ENCODE peak calls at places on chromosomes 6 and 20, in eight cellular contexts. One of them, this sample, is unnamed.

GRCh38 chr6:89952361-89952680 is 58.1 kb downstream of the GJA10 start:
- DNase-seq in suprapubic skin: no peak
- DNase-seq in iPS DF 6.9: no peak
- DNase-seq in cardiac muscle cell: no peak
- DNase-seq in neural progenitor cell: no peak
- DNase-seq in Panc1: no peak
- DNase-seq in CD4-positive, alpha-beta T cell: no peak
- DNase-seq in pancreas: no peak
- DNase-seq in this sample: no peak

GRCh38 chr20:31710423-31711250 is 12.0 kb downstream of the BCL2L1 start:
- DNase-seq in suprapubic skin: no peak
- DNase-seq in iPS DF 6.9: no peak
- DNase-seq in cardiac muscle cell: no peak
- DNase-seq in neural progenitor cell: no peak
- DNase-seq in Panc1: no peak
- DNase-seq in CD4-positive, alpha-beta T cell: no peak
- DNase-seq in pancreas: peak
- DNase-seq in this sample: no peak

GRCh38 chr6:115706981-115707380 is 353.7 kb downstream of the FRK start:
- DNase-seq in suprapubic skin: no peak
- DNase-seq in iPS DF 6.9: no peak
- DNase-seq in cardiac muscle cell: no peak
- DNase-seq in neural progenitor cell: no peak
- DNase-seq in Panc1: no peak
- DNase-seq in CD4-positive, alpha-beta T cell: no peak
- DNase-seq in pancreas: no peak
- DNase-seq in this sample: no peak

GRCh38 chr6:16747232-16748027 is 13.8 kb downstream of the ATXN1 start:
- DNase-seq in suprapubic skin: no peak
- DNase-seq in iPS DF 6.9: no peak
- DNase-seq in cardiac muscle cell: peak
- DNase-seq in neural progenitor cell: no peak
- DNase-seq in Panc1: no peak
- DNase-seq in CD4-positive, alpha-beta T cell: no peak
- DNase-seq in pancreas: no peak
- DNase-seq in this sample: no peak

GRCh38 chr20:9609892-9610502 is 95.6 kb downstream of the LAMP5 start:
- DNase-seq in suprapubic skin: no peak
- DNase-seq in iPS DF 6.9: peak
- DNase-seq in cardiac muscle cell: peak
- DNase-seq in neural progenitor cell: peak
- DNase-seq in Panc1: peak
- DNase-seq in CD4-positive, alpha-beta T cell: no peak
- DNase-seq in pancreas: no peak
- DNase-seq in this sample: peak

GRCh38 chr6:14001329-14002012 is 76.7 kb downstream of the RNF182 start:
- DNase-seq in suprapubic skin: no peak
- DNase-seq in iPS DF 6.9: no peak
- DNase-seq in cardiac muscle cell: peak
- DNase-seq in neural progenitor cell: no peak
- DNase-seq in Panc1: peak
- DNase-seq in CD4-positive, alpha-beta T cell: no peak
- DNase-seq in pancreas: no peak
- DNase-seq in this sample: no peak

GRCh38 chr20:62203378-62204030 is 16.6 kb downstream of the HRH3 start:
- DNase-seq in suprapubic skin: no peak
- DNase-seq in iPS DF 6.9: no peak
- DNase-seq in cardiac muscle cell: peak
- DNase-seq in neural progenitor cell: no peak
- DNase-seq in Panc1: no peak
- DNase-seq in CD4-positive, alpha-beta T cell: no peak
- DNase-seq in pancreas: peak
- DNase-seq in this sample: no peak

GRCh38 chr6:138757131-138757530 is 16.4 kb upstream of the CCDC28A start:
- DNase-seq in suprapubic skin: no peak
- DNase-seq in iPS DF 6.9: no peak
- DNase-seq in cardiac muscle cell: peak
- DNase-seq in neural progenitor cell: no peak
- DNase-seq in Panc1: no peak
- DNase-seq in CD4-positive, alpha-beta T cell: no peak
- DNase-seq in pancreas: no peak
- DNase-seq in this sample: no peak

GRCh38 chr6:40947876-40948514 is 91.0 kb downstream of the UNC5CL start:
- DNase-seq in suprapubic skin: no peak
- DNase-seq in iPS DF 6.9: peak
- DNase-seq in cardiac muscle cell: peak
- DNase-seq in neural progenitor cell: no peak
- DNase-seq in Panc1: no peak
- DNase-seq in CD4-positive, alpha-beta T cell: no peak
- DNase-seq in pancreas: no peak
- DNase-seq in this sample: no peak

GRCh38 chr20:24379116-24379927 is 90.1 kb upstream of the SYNDIG1 start:
- DNase-seq in suprapubic skin: no peak
- DNase-seq in iPS DF 6.9: no peak
- DNase-seq in cardiac muscle cell: peak
- DNase-seq in neural progenitor cell: no peak
- DNase-seq in Panc1: no peak
- DNase-seq in CD4-positive, alpha-beta T cell: no peak
- DNase-seq in pancreas: no peak
- DNase-seq in this sample: no peak

GRCh38 chr6:37547564-37548061 is 47.9 kb upstream of the CCDC167 start:
- DNase-seq in suprapubic skin: no peak
- DNase-seq in iPS DF 6.9: no peak
- DNase-seq in cardiac muscle cell: peak
- DNase-seq in neural progenitor cell: no peak
- DNase-seq in Panc1: no peak
- DNase-seq in CD4-positive, alpha-beta T cell: no peak
- DNase-seq in pancreas: no peak
- DNase-seq in this sample: no peak

GRCh38 chr20:32037929-32038328 is 14.1 kb upstream of the HCK start:
- DNase-seq in suprapubic skin: no peak
- DNase-seq in iPS DF 6.9: no peak
- DNase-seq in cardiac muscle cell: peak
- DNase-seq in neural progenitor cell: no peak
- DNase-seq in Panc1: no peak
- DNase-seq in CD4-positive, alpha-beta T cell: no peak
- DNase-seq in pancreas: no peak
- DNase-seq in this sample: no peak

GRCh38 chr6:15299430-15300131 is 53.7 kb downstream of the JARID2 start:
- DNase-seq in suprapubic skin: no peak
- DNase-seq in iPS DF 6.9: no peak
- DNase-seq in cardiac muscle cell: peak
- DNase-seq in neural progenitor cell: no peak
- DNase-seq in Panc1: no peak
- DNase-seq in CD4-positive, alpha-beta T cell: no peak
- DNase-seq in pancreas: no peak
- DNase-seq in this sample: no peak

GRCh38 chr6:31697555-31697954 is 5.6 kb downstream of the ABHD16A start:
- DNase-seq in suprapubic skin: no peak
- DNase-seq in iPS DF 6.9: no peak
- DNase-seq in cardiac muscle cell: no peak
- DNase-seq in neural progenitor cell: no peak
- DNase-seq in Panc1: no peak
- DNase-seq in CD4-positive, alpha-beta T cell: no peak
- DNase-seq in pancreas: no peak
- DNase-seq in this sample: no peak

GRCh38 chr6:157125531-157125930 is 197.8 kb downstream of the TMEM242 start:
- DNase-seq in suprapubic skin: no peak
- DNase-seq in iPS DF 6.9: no peak
- DNase-seq in cardiac muscle cell: no peak
- DNase-seq in neural progenitor cell: no peak
- DNase-seq in Panc1: no peak
- DNase-seq in CD4-positive, alpha-beta T cell: no peak
- DNase-seq in pancreas: no peak
- DNase-seq in this sample: no peak

GRCh38 chr6:158452191-158452590 is 107.7 kb upstream of the TMEM181 start:
- DNase-seq in suprapubic skin: no peak
- DNase-seq in iPS DF 6.9: no peak
- DNase-seq in cardiac muscle cell: no peak
- DNase-seq in neural progenitor cell: no peak
- DNase-seq in Panc1: no peak
- DNase-seq in CD4-positive, alpha-beta T cell: no peak
- DNase-seq in pancreas: no peak
- DNase-seq in this sample: no peak

GRCh38 chr6:104640141-104640700 is 219.5 kb downstream of the HACE1 start:
- DNase-seq in suprapubic skin: no peak
- DNase-seq in iPS DF 6.9: no peak
- DNase-seq in cardiac muscle cell: peak
- DNase-seq in neural progenitor cell: no peak
- DNase-seq in Panc1: no peak
- DNase-seq in CD4-positive, alpha-beta T cell: no peak
- DNase-seq in pancreas: no peak
- DNase-seq in this sample: no peak

GRCh38 chr20:59273699-59274380 is 26.6 kb upstream of the EDN3 start:
- DNase-seq in suprapubic skin: no peak
- DNase-seq in iPS DF 6.9: no peak
- DNase-seq in cardiac muscle cell: no peak
- DNase-seq in neural progenitor cell: no peak
- DNase-seq in Panc1: no peak
- DNase-seq in CD4-positive, alpha-beta T cell: no peak
- DNase-seq in pancreas: no peak
- DNase-seq in this sample: no peak

GRCh38 chr6:113318553-113318952 is 538.6 kb upstream of the MARCKS start:
- DNase-seq in suprapubic skin: no peak
- DNase-seq in iPS DF 6.9: no peak
- DNase-seq in cardiac muscle cell: peak
- DNase-seq in neural progenitor cell: no peak
- DNase-seq in Panc1: no peak
- DNase-seq in CD4-positive, alpha-beta T cell: no peak
- DNase-seq in pancreas: no peak
- DNase-seq in this sample: no peak

GRCh38 chr6:169451065-169451840 is 197.6 kb upstream of the THBS2 start:
- DNase-seq in suprapubic skin: no peak
- DNase-seq in iPS DF 6.9: no peak
- DNase-seq in cardiac muscle cell: peak
- DNase-seq in neural progenitor cell: no peak
- DNase-seq in Panc1: no peak
- DNase-seq in CD4-positive, alpha-beta T cell: no peak
- DNase-seq in pancreas: no peak
- DNase-seq in this sample: no peak

GRCh38 chr6:165819394-165819793 is 156.4 kb upstream of the PDE10A start:
- DNase-seq in suprapubic skin: no peak
- DNase-seq in iPS DF 6.9: no peak
- DNase-seq in cardiac muscle cell: peak
- DNase-seq in neural progenitor cell: peak
- DNase-seq in Panc1: no peak
- DNase-seq in CD4-positive, alpha-beta T cell: no peak
- DNase-seq in pancreas: no peak
- DNase-seq in this sample: no peak

GRCh38 chr6:42118162-42119001 is 24.0 kb downstream of the C6orf132 start:
- DNase-seq in suprapubic skin: no peak
- DNase-seq in iPS DF 6.9: no peak
- DNase-seq in cardiac muscle cell: peak
- DNase-seq in neural progenitor cell: no peak
- DNase-seq in Panc1: no peak
- DNase-seq in CD4-positive, alpha-beta T cell: no peak
- DNase-seq in pancreas: peak
- DNase-seq in this sample: no peak
- H3K27ac ChIP-seq in suprapubic skin: peak
- H3K27ac ChIP-seq in iPS DF 6.9: no peak
- H3K27ac ChIP-seq in cardiac muscle cell: peak
- H3K27ac ChIP-seq in neural progenitor cell: no peak
- H3K27ac ChIP-seq in Panc1: peak
- H3K27ac ChIP-seq in CD4-positive, alpha-beta T cell: no peak
- H3K27ac ChIP-seq in pancreas: peak
- H3K27ac ChIP-seq in this sample: no peak

GRCh38 chr6:36063318-36063717 is 35.7 kb downstream of the MAPK14 start:
- DNase-seq in suprapubic skin: no peak
- DNase-seq in iPS DF 6.9: no peak
- DNase-seq in cardiac muscle cell: no peak
- DNase-seq in neural progenitor cell: no peak
- DNase-seq in Panc1: no peak
- DNase-seq in CD4-positive, alpha-beta T cell: no peak
- DNase-seq in pancreas: no peak
- DNase-seq in this sample: no peak
- H3K27ac ChIP-seq in suprapubic skin: no peak
- H3K27ac ChIP-seq in iPS DF 6.9: no peak
- H3K27ac ChIP-seq in cardiac muscle cell: no peak
- H3K27ac ChIP-seq in neural progenitor cell: no peak
- H3K27ac ChIP-seq in Panc1: no peak
- H3K27ac ChIP-seq in CD4-positive, alpha-beta T cell: no peak
- H3K27ac ChIP-seq in pancreas: no peak
- H3K27ac ChIP-seq in this sample: no peak

DNA sequence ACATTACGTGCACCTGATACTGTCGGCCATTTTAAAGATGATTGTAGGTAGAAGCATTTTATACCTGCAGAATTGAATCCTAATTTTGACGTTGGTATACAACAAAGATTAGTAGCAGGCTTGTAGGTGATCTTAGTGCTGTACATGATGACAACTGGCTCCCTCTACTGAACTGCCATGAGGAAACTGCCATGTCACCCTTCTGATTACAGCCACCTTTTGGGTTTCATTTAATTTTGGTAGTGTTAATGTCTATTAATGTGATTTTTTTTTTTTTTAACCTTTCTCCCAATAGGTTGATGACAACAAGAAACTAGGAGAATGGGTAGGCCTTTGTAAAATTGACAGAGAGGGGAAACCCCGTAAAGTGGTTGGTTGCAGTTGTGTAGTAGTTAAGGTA is 2.3 kb downstream of the RPS12 start:
- DNase-seq in suprapubic skin: no peak
- DNase-seq in iPS DF 6.9: no peak
- DNase-seq in cardiac muscle cell: no peak
- DNase-seq in neural progenitor cell: no peak
- DNase-seq in Panc1: no peak
- DNase-seq in CD4-positive, alpha-beta T cell: no peak
- DNase-seq in pancreas: no peak
- DNase-seq in this sample: no peak
- H3K27ac ChIP-seq in suprapubic skin: no peak
- H3K27ac ChIP-seq in iPS DF 6.9: no peak
- H3K27ac ChIP-seq in cardiac muscle cell: no peak
- H3K27ac ChIP-seq in neural progenitor cell: no peak
- H3K27ac ChIP-seq in Panc1: peak
- H3K27ac ChIP-seq in CD4-positive, alpha-beta T cell: no peak
- H3K27ac ChIP-seq in pancreas: no peak
- H3K27ac ChIP-seq in this sample: no peak

GRCh38 chr20:48685300-48685699 is 142.5 kb downstream of the PREX1 start:
- DNase-seq in suprapubic skin: no peak
- DNase-seq in iPS DF 6.9: no peak
- DNase-seq in cardiac muscle cell: no peak
- DNase-seq in neural progenitor cell: no peak
- DNase-seq in Panc1: no peak
- DNase-seq in CD4-positive, alpha-beta T cell: no peak
- DNase-seq in pancreas: no peak
- DNase-seq in this sample: no peak

GRCh38 chr20:48686238-48687096 is 141.3 kb downstream of the PREX1 start:
- DNase-seq in suprapubic skin: no peak
- DNase-seq in iPS DF 6.9: no peak
- DNase-seq in cardiac muscle cell: peak
- DNase-seq in neural progenitor cell: peak
- DNase-seq in Panc1: no peak
- DNase-seq in CD4-positive, alpha-beta T cell: no peak
- DNase-seq in pancreas: no peak
- DNase-seq in this sample: no peak

GRCh38 chr20:48689388-48689787 is 138.4 kb downstream of the PREX1 start:
- DNase-seq in suprapubic skin: no peak
- DNase-seq in iPS DF 6.9: no peak
- DNase-seq in cardiac muscle cell: no peak
- DNase-seq in neural progenitor cell: no peak
- DNase-seq in Panc1: no peak
- DNase-seq in CD4-positive, alpha-beta T cell: no peak
- DNase-seq in pancreas: no peak
- DNase-seq in this sample: no peak

GRCh38 chr20:48688579-48688978 is 139.2 kb downstream of the PREX1 start:
- DNase-seq in suprapubic skin: no peak
- DNase-seq in iPS DF 6.9: no peak
- DNase-seq in cardiac muscle cell: no peak
- DNase-seq in neural progenitor cell: no peak
- DNase-seq in Panc1: no peak
- DNase-seq in CD4-positive, alpha-beta T cell: no peak
- DNase-seq in pancreas: no peak
- DNase-seq in this sample: no peak

GRCh38 chr20:48687097-48687800 is 140.6 kb downstream of the PREX1 start:
- DNase-seq in suprapubic skin: no peak
- DNase-seq in iPS DF 6.9: no peak
- DNase-seq in cardiac muscle cell: no peak
- DNase-seq in neural progenitor cell: no peak
- DNase-seq in Panc1: no peak
- DNase-seq in CD4-positive, alpha-beta T cell: no peak
- DNase-seq in pancreas: no peak
- DNase-seq in this sample: no peak
- H3K27ac ChIP-seq in suprapubic skin: no peak
- H3K27ac ChIP-seq in iPS DF 6.9: no peak
- H3K27ac ChIP-seq in cardiac muscle cell: no peak
- H3K27ac ChIP-seq in neural progenitor cell: no peak
- H3K27ac ChIP-seq in Panc1: no peak
- H3K27ac ChIP-seq in CD4-positive, alpha-beta T cell: no peak
- H3K27ac ChIP-seq in pancreas: no peak
- H3K27ac ChIP-seq in this sample: no peak

This sample was measured in substantia nigra.